ENCODE peak calls at places on chromosomes 11 and 22, in four cellular contexts. P is colonic mucosa, Q is mesenchymal stem cell, L is PC-3. K is an unnamed sample. For H3K9me3 and H3K36me3, the result is how much of the 10 kb centered on the place peaks cover.

GRCh38 chr11:12441081-12441801 is 63.9 kb downstream of the PARVA start:
- DNase-seq in P (no peak), Q (peak), L (peak), K (no peak)

GRCh38 chr22:25962711-25963110 is 206.6 kb upstream of the SEZ6L start:
- DNase-seq in P (no peak), Q (no peak), L (no peak), K (no peak)

GRCh38 chr22:23113067-23113846 is 28.5 kb downstream of the RSPH14 start:
- DNase-seq in P (no peak), Q (peak), L (no peak), K (no peak)

GRCh38 chr11:113862430-113862829 is 12.9 kb downstream of the USP28 start:
- DNase-seq in P (no peak), Q (peak), L (peak), K (no peak)

GRCh38 chr11:3074912-3075589 is 17.8 kb upstream of the CARS1 start:
- DNase-seq in P (peak), Q (no peak), L (peak), K (no peak)

GRCh38 chr22:41661088-41661487 is 27.6 kb downstream of the SNU13 start:
- DNase-seq in P (no peak), Q (peak), L (no peak), K (no peak)

GRCh38 chr11:110474578-110474977 is 44.8 kb downstream of the FDX1 start:
- DNase-seq in P (no peak), Q (no peak), L (no peak), K (no peak)

GRCh38 chr11:115199501-115199900 is 304.7 kb downstream of the CADM1 start:
- DNase-seq in P (no peak), Q (peak), L (no peak), K (no peak)

GRCh38 chr11:1826552-1827094 is 8.2 kb upstream of the SYT8 start:
- DNase-seq in P (peak), Q (peak), L (peak), K (peak)

GRCh38 chr11:17036666-17037658 is 22.7 kb upstream of the PLEKHA7 start:
- DNase-seq in P (peak), Q (no peak), L (peak), K (no peak)

GRCh38 chr22:28798810-28799124 is 1.6 kb downstream of the XBP1 start:
- DNase-seq in P (no peak), Q (no peak), L (no peak), K (no peak)

GRCh38 chr11:130209128-130209932 is 49.7 kb downstream of the ST14 start:
- DNase-seq in P (peak), Q (no peak), L (no peak), K (no peak)

GRCh38 chr11:117171648-117172051 is 6.9 kb upstream of the SIDT2 start:
- DNase-seq in P (no peak), Q (peak), L (no peak), K (no peak)

GRCh38 chr11:90531001-90531400 is 308.2 kb upstream of the CHORDC1 start:
- DNase-seq in P (no peak), Q (no peak), L (no peak), K (no peak)

GRCh38 chr11:120546312-120547205 is 35.0 kb downstream of the GRIK4 start:
- DNase-seq in P (peak), Q (peak), L (peak), K (peak)

GRCh38 chr11:726278-726915 is 20.4 kb downstream of the EPS8L2 start:
- DNase-seq in P (peak), Q (no peak), L (no peak), K (no peak)

GRCh38 chr11:37442576-37442975 is 844.5 kb upstream of the RAG2 start:
- DNase-seq in P (no peak), Q (peak), L (no peak), K (no peak)

GRCh38 chr11:17805873-17806272 is 71.3 kb downstream of the KCNC1 start:
- DNase-seq in P (no peak), Q (no peak), L (no peak), K (no peak)

GRCh38 chr22:39087881-39088687 is 9.0 kb upstream of the APOBEC3H start:
- DNase-seq in P (no peak), Q (peak), L (no peak), K (no peak)

GRCh38 chr11:19739872-19740271 is 27.2 kb downstream of the NAV2 start:
- DNase-seq in P (no peak), Q (peak), L (no peak), K (no peak)

GRCh38 chr11:121300313-121300971 is 7.9 kb downstream of the SC5D start:
- DNase-seq in P (no peak), Q (peak), L (no peak), K (no peak)

GRCh38 chr11:57196556-57196955 is 14.8 kb downstream of the LRRC55 start:
- DNase-seq in P (no peak), Q (no peak), L (no peak), K (no peak)

GRCh38 chr22:27752141-27752540 is 49.4 kb downstream of the MN1 start:
- DNase-seq in P (no peak), Q (no peak), L (no peak), K (no peak)

GRCh38 chr11:66050581-66051231 is 1.5 kb upstream of the SF3B2 start:
- DNase-seq in P (no peak), Q (no peak), L (no peak), K (no peak)

GRCh38 chr11:12455938-12456337 is 78.6 kb downstream of the PARVA start:
- DNase-seq in P (no peak), Q (peak), L (no peak), K (peak)

GRCh38 chr22:46369716-46370583 is 34.4 kb downstream of the TRMU start:
- DNase-seq in P (no peak), Q (no peak), L (no peak), K (no peak)

GRCh38 chr22:18970948-18971315 is 34.8 kb upstream of the PRODH start:
- DNase-seq in P (no peak), Q (no peak), L (no peak), K (no peak)

GRCh38 chr11:61760946-61761345 is 8.5 kb downstream of the MYRF start:
- DNase-seq in P (no peak), Q (no peak), L (no peak), K (no peak)

GRCh38 chr11:61756452-61757212 is 4.2 kb downstream of the MYRF start:
- DNase-seq in P (peak), Q (peak), L (peak), K (peak)

GRCh38 chr11:61756147-61756451 is 3.7 kb downstream of the MYRF start:
- DNase-seq in P (no peak), Q (no peak), L (no peak), K (no peak)

GRCh38 chr11:61754534-61755482 is 2.4 kb downstream of the MYRF start:
- DNase-seq in P (no peak), Q (peak), L (no peak), K (no peak)

GRCh38 chr11:61757213-61757862 is 4.9 kb downstream of the MYRF start:
- DNase-seq in P (no peak), Q (no peak), L (no peak), K (no peak)
- H3K4me3 ChIP-seq in P (no peak), Q (no peak), L (no peak), K (no peak)

DNA sequence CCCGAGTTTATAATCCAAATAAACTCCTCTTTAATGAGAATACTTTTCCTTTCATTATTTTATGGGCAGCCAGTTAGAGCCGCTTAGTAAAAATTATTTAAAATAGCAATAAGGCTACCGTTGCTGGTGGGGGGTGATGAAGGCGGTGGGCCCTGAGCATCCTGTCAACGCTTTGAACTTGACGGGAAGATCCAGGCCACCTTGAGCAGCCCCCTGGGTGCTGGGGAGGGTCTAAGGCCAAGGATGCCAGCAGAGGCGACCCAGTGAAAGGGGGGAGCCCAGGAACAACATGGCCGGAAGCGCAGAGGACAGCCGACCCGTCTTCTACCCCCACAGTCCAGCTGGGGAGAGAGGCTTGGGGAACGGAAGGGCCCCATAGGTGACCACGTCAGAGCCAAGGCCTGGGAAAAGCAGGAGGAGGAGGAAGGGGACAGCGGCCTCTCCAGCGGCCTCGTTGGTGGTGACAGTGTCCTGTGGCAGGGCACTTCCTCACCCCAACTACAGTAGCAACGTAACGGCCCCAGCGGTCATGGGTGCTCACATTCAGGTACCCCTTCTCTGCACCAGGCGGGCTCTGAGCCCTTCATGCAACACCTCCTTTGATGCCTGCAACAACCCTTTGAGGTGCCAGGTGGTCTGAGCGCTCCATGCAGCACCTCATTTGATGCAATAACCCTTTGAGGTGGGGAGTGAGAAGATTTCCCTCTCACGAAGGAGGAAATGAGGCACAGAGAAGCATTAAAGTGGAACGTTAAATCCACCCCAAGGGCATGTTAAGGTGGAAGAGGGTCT is 695.3 kb downstream of the TBC1D22A start:
- DNase-seq in P (peak), Q (no peak), L (no peak), K (no peak)
- H3K9me3 ChIP-seq in P (under half), Q (under half), L (under half), K (under half)

GRCh38 chr22:17815703-17816254 is 41.5 kb upstream of the BID start:
- DNase-seq in P (no peak), Q (no peak), L (no peak), K (no peak)
- H3K36me3 ChIP-seq in P (under half), Q (half or more), L (under half), K (under half)

DNA sequence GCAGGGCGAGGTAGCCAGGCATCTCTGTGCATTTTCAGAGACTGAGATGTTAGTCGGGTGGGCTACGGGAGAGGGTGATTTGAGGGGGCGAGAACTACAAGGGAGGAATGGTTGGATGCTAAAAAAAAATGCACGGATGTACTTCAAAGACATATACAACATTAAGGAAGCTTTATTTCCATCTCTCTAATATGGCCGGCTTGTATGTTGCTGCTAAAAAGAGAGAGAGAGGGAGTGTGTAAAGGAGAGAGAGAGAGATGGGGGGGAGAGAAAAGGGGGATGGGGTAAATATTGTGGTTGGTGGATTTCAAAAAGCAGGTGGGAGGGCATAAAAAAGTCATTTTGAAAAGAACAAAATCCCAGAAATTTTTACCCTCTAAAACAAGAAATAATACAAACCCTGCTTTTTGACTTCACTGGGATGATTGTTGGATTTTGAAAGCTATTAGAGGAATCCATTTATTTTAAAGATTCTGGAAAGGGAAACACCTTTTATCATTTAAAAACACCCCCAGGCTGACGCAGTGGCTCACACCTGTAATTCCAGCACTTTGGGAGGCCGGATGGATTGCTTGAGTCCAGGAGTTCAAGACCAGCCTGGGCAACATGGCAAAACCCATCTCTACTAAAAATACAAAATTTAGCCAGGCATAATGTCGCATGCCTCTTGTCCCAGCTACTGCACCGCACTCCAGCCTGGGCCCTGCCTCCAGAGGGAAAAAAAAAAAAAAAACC is at the start of gene SCN2B:
- DNase-seq in P (no peak), Q (no peak), L (no peak), K (no peak)
- H3K4me3 ChIP-seq in P (peak), Q (no peak), L (no peak), K (no peak)

GRCh38 chr11:34899633-34900016 is 16.6 kb downstream of the APIP start:
- DNase-seq in P (no peak), Q (no peak), L (no peak), K (no peak)
- H3K9me3 ChIP-seq in P (under half), Q (under half), L (under half), K (under half)

GRCh38 chr22:40431021-40431420 is 60.6 kb downstream of the SGSM3 start:
- DNase-seq in P (no peak), Q (no peak), L (no peak), K (no peak)

GRCh38 chr22:40434745-40435144 is 64.4 kb downstream of the SGSM3 start:
- DNase-seq in P (no peak), Q (no peak), L (no peak), K (no peak)

GRCh38 chr22:40434101-40434500 is 63.7 kb downstream of the SGSM3 start:
- DNase-seq in P (no peak), Q (peak), L (no peak), K (no peak)

GRCh38 chr22:40432167-40432566 is 61.8 kb downstream of the SGSM3 start:
- DNase-seq in P (no peak), Q (no peak), L (no peak), K (no peak)

DNA sequence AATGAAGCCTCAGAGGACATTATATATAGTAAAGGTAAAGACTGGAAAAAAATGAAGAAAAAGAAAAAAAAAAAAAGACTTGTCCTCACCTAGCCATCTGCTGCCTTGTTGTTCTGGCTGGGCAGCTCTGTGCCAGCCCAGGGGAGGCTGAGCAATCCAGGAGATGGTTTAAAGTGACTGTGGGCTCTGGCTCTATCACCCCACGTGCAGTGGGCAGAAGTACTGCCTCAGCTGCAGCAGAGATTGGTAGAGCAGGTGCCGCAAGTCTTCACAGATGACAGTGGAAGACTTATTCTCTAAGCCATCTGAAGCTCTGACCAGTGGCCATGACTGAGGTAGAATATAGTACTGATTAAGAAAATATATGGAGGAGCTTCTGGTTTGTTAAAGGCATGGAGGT is 62.2 kb downstream of the SGSM3 start:
- DNase-seq in P (no peak), Q (no peak), L (no peak), K (no peak)
- H3K36me3 ChIP-seq in P (under half), Q (under half), L (under half), K (under half)

K was measured in MG63.